ENCODE peak calls at places on chromosomes 1 and 21, in ten cellular contexts. One of them, this sample, is unnamed.

GRCh38 chr1:54275349-54275748 is 75.4 kb downstream of the MRPL37 start:
- DNase-seq in ovary: peak; percentile 77
- DNase-seq in GM12865: no peak
- DNase-seq in esophagus squamous epithelium: no peak
- DNase-seq in endothelial cell of umbilical vein: peak; percentile 45
- DNase-seq in endothelial cell: peak; percentile 55
- DNase-seq in natural killer cell: no peak
- DNase-seq in left ventricle myocardium inferior: peak; percentile 70
- DNase-seq in MCF 10A: peak; percentile 30
- DNase-seq in sigmoid colon: peak; percentile 91
- DNase-seq in this sample: no peak

GRCh38 chr1:115713906-115714305 is 54.6 kb downstream of the CASQ2 start:
- DNase-seq in ovary: no peak
- DNase-seq in GM12865: no peak
- DNase-seq in esophagus squamous epithelium: no peak
- DNase-seq in endothelial cell of umbilical vein: no peak
- DNase-seq in endothelial cell: no peak
- DNase-seq in natural killer cell: no peak
- DNase-seq in left ventricle myocardium inferior: no peak
- DNase-seq in MCF 10A: no peak
- DNase-seq in sigmoid colon: no peak
- DNase-seq in this sample: no peak

GRCh38 chr1:16628361-16629111 is 15.2 kb upstream of the NBPF1 start:
- DNase-seq in ovary: no peak
- DNase-seq in GM12865: no peak
- DNase-seq in esophagus squamous epithelium: no peak
- DNase-seq in endothelial cell of umbilical vein: no peak
- DNase-seq in endothelial cell: no peak
- DNase-seq in natural killer cell: no peak
- DNase-seq in left ventricle myocardium inferior: no peak
- DNase-seq in MCF 10A: no peak
- DNase-seq in sigmoid colon: peak; percentile 79
- DNase-seq in this sample: peak; percentile 56

GRCh38 chr1:159185121-159185520 is 13.7 kb downstream of the CADM3 start:
- DNase-seq in ovary: no peak
- DNase-seq in GM12865: no peak
- DNase-seq in esophagus squamous epithelium: no peak
- DNase-seq in endothelial cell of umbilical vein: no peak
- DNase-seq in endothelial cell: no peak
- DNase-seq in natural killer cell: no peak
- DNase-seq in left ventricle myocardium inferior: no peak
- DNase-seq in MCF 10A: peak; percentile 56
- DNase-seq in sigmoid colon: no peak
- DNase-seq in this sample: no peak

GRCh38 chr1:206808615-206809014 is 36.3 kb upstream of the IL10 start:
- DNase-seq in ovary: no peak
- DNase-seq in GM12865: peak; percentile 83
- DNase-seq in esophagus squamous epithelium: no peak
- DNase-seq in endothelial cell of umbilical vein: no peak
- DNase-seq in endothelial cell: peak; percentile 39
- DNase-seq in natural killer cell: no peak
- DNase-seq in left ventricle myocardium inferior: no peak
- DNase-seq in MCF 10A: peak; percentile 67
- DNase-seq in sigmoid colon: no peak
- DNase-seq in this sample: no peak

GRCh38 chr1:7302873-7303272 is 468.2 kb upstream of the VAMP3 start:
- DNase-seq in ovary: no peak
- DNase-seq in GM12865: no peak
- DNase-seq in esophagus squamous epithelium: no peak
- DNase-seq in endothelial cell of umbilical vein: no peak
- DNase-seq in endothelial cell: no peak
- DNase-seq in natural killer cell: no peak
- DNase-seq in left ventricle myocardium inferior: no peak
- DNase-seq in MCF 10A: no peak
- DNase-seq in sigmoid colon: no peak
- DNase-seq in this sample: no peak

GRCh38 chr1:178055093-178055492 is 38.8 kb upstream of the RASAL2 start:
- DNase-seq in ovary: no peak
- DNase-seq in GM12865: no peak
- DNase-seq in esophagus squamous epithelium: no peak
- DNase-seq in endothelial cell of umbilical vein: no peak
- DNase-seq in endothelial cell: peak; percentile 42
- DNase-seq in natural killer cell: no peak
- DNase-seq in left ventricle myocardium inferior: peak; percentile 43
- DNase-seq in MCF 10A: peak; percentile 86
- DNase-seq in sigmoid colon: no peak
- DNase-seq in this sample: no peak

GRCh38 chr1:28456078-28456477 is 49.8 kb upstream of the RCC1 start:
- DNase-seq in ovary: no peak
- DNase-seq in GM12865: peak; percentile 22
- DNase-seq in esophagus squamous epithelium: no peak
- DNase-seq in endothelial cell of umbilical vein: peak; percentile 92
- DNase-seq in endothelial cell: no peak
- DNase-seq in natural killer cell: no peak
- DNase-seq in left ventricle myocardium inferior: no peak
- DNase-seq in MCF 10A: peak; percentile 60
- DNase-seq in sigmoid colon: no peak
- DNase-seq in this sample: no peak

GRCh38 chr1:210830034-210831028 is 303.6 kb downstream of the KCNH1 start:
- DNase-seq in ovary: no peak
- DNase-seq in GM12865: no peak
- DNase-seq in esophagus squamous epithelium: no peak
- DNase-seq in endothelial cell of umbilical vein: no peak
- DNase-seq in endothelial cell: no peak
- DNase-seq in natural killer cell: no peak
- DNase-seq in left ventricle myocardium inferior: no peak
- DNase-seq in MCF 10A: no peak
- DNase-seq in sigmoid colon: no peak
- DNase-seq in this sample: no peak

GRCh38 chr1:29180497-29181412 is 945 bp downstream of the SRSF4 start:
- DNase-seq in ovary: no peak
- DNase-seq in GM12865: peak; percentile 47
- DNase-seq in esophagus squamous epithelium: no peak
- DNase-seq in endothelial cell of umbilical vein: no peak
- DNase-seq in endothelial cell: no peak
- DNase-seq in natural killer cell: no peak
- DNase-seq in left ventricle myocardium inferior: no peak
- DNase-seq in MCF 10A: no peak
- DNase-seq in sigmoid colon: no peak
- DNase-seq in this sample: no peak

GRCh38 chr1:95041491-95042165 is 31.1 kb downstream of the ALG14 start:
- DNase-seq in ovary: peak; percentile 77
- DNase-seq in GM12865: peak; percentile 55
- DNase-seq in esophagus squamous epithelium: no peak
- DNase-seq in endothelial cell of umbilical vein: peak; percentile 83
- DNase-seq in endothelial cell: peak; percentile 49
- DNase-seq in natural killer cell: no peak
- DNase-seq in left ventricle myocardium inferior: peak; percentile 17
- DNase-seq in MCF 10A: peak; percentile 79
- DNase-seq in sigmoid colon: peak; percentile 86
- DNase-seq in this sample: no peak
- TF ChIP-seq CTCF in ovary: peak; percentile 90
- TF ChIP-seq CTCF in GM12865: peak; percentile 42
- TF ChIP-seq CTCF in esophagus squamous epithelium: peak; percentile 79
- TF ChIP-seq CTCF in endothelial cell of umbilical vein: peak; percentile 72
- TF ChIP-seq CTCF in endothelial cell: peak; percentile 69
- TF ChIP-seq CTCF in natural killer cell: no peak
- TF ChIP-seq CTCF in left ventricle myocardium inferior: peak; percentile 92
- TF ChIP-seq CTCF in MCF 10A: peak; percentile 74
- TF ChIP-seq CTCF in sigmoid colon: peak; percentile 81
- TF ChIP-seq CTCF in this sample: no peak

GRCh38 chr1:1327291-1327690 is 2.7 kb downstream of the CPTP start:
- DNase-seq in ovary: no peak
- DNase-seq in GM12865: no peak
- DNase-seq in esophagus squamous epithelium: no peak
- DNase-seq in endothelial cell of umbilical vein: no peak
- DNase-seq in endothelial cell: no peak
- DNase-seq in natural killer cell: no peak
- DNase-seq in left ventricle myocardium inferior: no peak
- DNase-seq in MCF 10A: no peak
- DNase-seq in sigmoid colon: no peak
- DNase-seq in this sample: no peak
- TF ChIP-seq CTCF in ovary: no peak
- TF ChIP-seq CTCF in GM12865: no peak
- TF ChIP-seq CTCF in esophagus squamous epithelium: no peak
- TF ChIP-seq CTCF in endothelial cell of umbilical vein: no peak
- TF ChIP-seq CTCF in endothelial cell: no peak
- TF ChIP-seq CTCF in natural killer cell: no peak
- TF ChIP-seq CTCF in left ventricle myocardium inferior: no peak
- TF ChIP-seq CTCF in MCF 10A: no peak
- TF ChIP-seq CTCF in sigmoid colon: no peak
- TF ChIP-seq CTCF in this sample: no peak

GRCh38 chr1:41642922-41643321 is 158.4 kb upstream of the EDN2 start:
- DNase-seq in ovary: peak; percentile 0
- DNase-seq in GM12865: no peak
- DNase-seq in esophagus squamous epithelium: no peak
- DNase-seq in endothelial cell of umbilical vein: no peak
- DNase-seq in endothelial cell: no peak
- DNase-seq in natural killer cell: no peak
- DNase-seq in left ventricle myocardium inferior: no peak
- DNase-seq in MCF 10A: no peak
- DNase-seq in sigmoid colon: no peak
- DNase-seq in this sample: no peak
- TF ChIP-seq CTCF in ovary: no peak
- TF ChIP-seq CTCF in GM12865: peak; percentile 26
- TF ChIP-seq CTCF in esophagus squamous epithelium: no peak
- TF ChIP-seq CTCF in endothelial cell of umbilical vein: no peak
- TF ChIP-seq CTCF in endothelial cell: no peak
- TF ChIP-seq CTCF in natural killer cell: no peak
- TF ChIP-seq CTCF in left ventricle myocardium inferior: no peak
- TF ChIP-seq CTCF in MCF 10A: no peak
- TF ChIP-seq CTCF in sigmoid colon: no peak
- TF ChIP-seq CTCF in this sample: no peak

DNA sequence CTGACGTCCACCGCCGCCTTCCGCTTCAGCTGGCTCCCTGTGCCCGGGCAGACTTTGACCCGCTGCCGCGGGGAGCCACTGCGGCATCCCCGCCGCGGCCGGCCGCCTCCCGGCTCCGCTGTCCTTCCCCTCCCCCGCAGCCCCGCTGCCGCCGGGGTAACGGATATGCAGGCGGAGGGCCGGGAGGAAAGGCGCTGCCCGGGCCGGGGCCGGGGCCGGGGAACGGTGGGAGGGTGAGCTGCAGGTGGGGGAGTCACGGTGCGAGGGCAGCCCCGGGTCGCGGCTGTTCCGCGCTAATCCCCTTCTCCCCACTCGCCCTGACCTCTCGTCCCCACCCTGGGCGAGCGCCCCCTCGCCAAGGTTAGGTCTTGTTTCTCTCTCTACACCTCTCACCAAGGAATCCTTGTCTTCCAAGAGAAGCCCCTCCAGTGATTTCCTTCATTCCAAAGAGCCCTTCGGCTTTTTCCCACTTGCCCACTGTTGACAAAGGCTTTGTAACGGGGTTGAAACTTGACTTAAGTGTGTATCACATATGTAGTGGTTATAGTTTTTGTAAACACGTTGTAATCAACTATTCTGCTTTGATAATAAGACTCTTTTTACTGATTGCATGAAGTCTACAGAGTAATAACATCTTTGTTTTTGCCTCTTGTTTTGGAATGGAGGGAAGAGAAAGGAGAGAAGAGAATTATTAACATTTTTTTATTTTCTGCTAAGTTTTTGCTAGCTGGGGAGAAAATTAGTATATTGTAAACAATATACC is 685 bp downstream of the XPR1 start:
- DNase-seq in ovary: peak; percentile 64
- DNase-seq in GM12865: peak; percentile 64
- DNase-seq in esophagus squamous epithelium: no peak
- DNase-seq in endothelial cell of umbilical vein: peak; percentile 62
- DNase-seq in endothelial cell: peak; percentile 74
- DNase-seq in natural killer cell: peak; percentile 65
- DNase-seq in left ventricle myocardium inferior: peak; percentile 62
- DNase-seq in MCF 10A: peak; percentile 60
- DNase-seq in sigmoid colon: peak; percentile 81
- DNase-seq in this sample: no peak
- TF ChIP-seq CTCF in ovary: no peak
- TF ChIP-seq CTCF in GM12865: peak; percentile 24
- TF ChIP-seq CTCF in esophagus squamous epithelium: no peak
- TF ChIP-seq CTCF in endothelial cell of umbilical vein: peak; percentile 23
- TF ChIP-seq CTCF in endothelial cell: no peak
- TF ChIP-seq CTCF in natural killer cell: no peak
- TF ChIP-seq CTCF in left ventricle myocardium inferior: no peak
- TF ChIP-seq CTCF in MCF 10A: peak; percentile 13
- TF ChIP-seq CTCF in sigmoid colon: no peak
- TF ChIP-seq CTCF in this sample: no peak

GRCh38 chr1:201504179-201504631 is 2.7 kb downstream of the CSRP1 start:
- DNase-seq in ovary: no peak
- DNase-seq in GM12865: no peak
- DNase-seq in esophagus squamous epithelium: no peak
- DNase-seq in endothelial cell of umbilical vein: no peak
- DNase-seq in endothelial cell: no peak
- DNase-seq in natural killer cell: no peak
- DNase-seq in left ventricle myocardium inferior: no peak
- DNase-seq in MCF 10A: no peak
- DNase-seq in sigmoid colon: peak; percentile 15
- DNase-seq in this sample: no peak
- TF ChIP-seq CTCF in ovary: no peak
- TF ChIP-seq CTCF in GM12865: no peak
- TF ChIP-seq CTCF in esophagus squamous epithelium: no peak
- TF ChIP-seq CTCF in endothelial cell of umbilical vein: no peak
- TF ChIP-seq CTCF in endothelial cell: no peak
- TF ChIP-seq CTCF in natural killer cell: no peak
- TF ChIP-seq CTCF in left ventricle myocardium inferior: no peak
- TF ChIP-seq CTCF in MCF 10A: no peak
- TF ChIP-seq CTCF in sigmoid colon: no peak
- TF ChIP-seq CTCF in this sample: no peak

GRCh38 chr21:30942192-30942591 is 60.8 kb upstream of the KRTAP11-1 start:
- DNase-seq in ovary: no peak
- DNase-seq in GM12865: no peak
- DNase-seq in esophagus squamous epithelium: no peak
- DNase-seq in endothelial cell of umbilical vein: no peak
- DNase-seq in endothelial cell: no peak
- DNase-seq in natural killer cell: no peak
- DNase-seq in left ventricle myocardium inferior: no peak
- DNase-seq in MCF 10A: no peak
- DNase-seq in sigmoid colon: no peak
- DNase-seq in this sample: no peak
- TF ChIP-seq CTCF in ovary: no peak
- TF ChIP-seq CTCF in GM12865: no peak
- TF ChIP-seq CTCF in esophagus squamous epithelium: no peak
- TF ChIP-seq CTCF in endothelial cell of umbilical vein: no peak
- TF ChIP-seq CTCF in endothelial cell: no peak
- TF ChIP-seq CTCF in natural killer cell: no peak
- TF ChIP-seq CTCF in left ventricle myocardium inferior: no peak
- TF ChIP-seq CTCF in MCF 10A: no peak
- TF ChIP-seq CTCF in sigmoid colon: no peak
- TF ChIP-seq CTCF in this sample: no peak

DNA sequence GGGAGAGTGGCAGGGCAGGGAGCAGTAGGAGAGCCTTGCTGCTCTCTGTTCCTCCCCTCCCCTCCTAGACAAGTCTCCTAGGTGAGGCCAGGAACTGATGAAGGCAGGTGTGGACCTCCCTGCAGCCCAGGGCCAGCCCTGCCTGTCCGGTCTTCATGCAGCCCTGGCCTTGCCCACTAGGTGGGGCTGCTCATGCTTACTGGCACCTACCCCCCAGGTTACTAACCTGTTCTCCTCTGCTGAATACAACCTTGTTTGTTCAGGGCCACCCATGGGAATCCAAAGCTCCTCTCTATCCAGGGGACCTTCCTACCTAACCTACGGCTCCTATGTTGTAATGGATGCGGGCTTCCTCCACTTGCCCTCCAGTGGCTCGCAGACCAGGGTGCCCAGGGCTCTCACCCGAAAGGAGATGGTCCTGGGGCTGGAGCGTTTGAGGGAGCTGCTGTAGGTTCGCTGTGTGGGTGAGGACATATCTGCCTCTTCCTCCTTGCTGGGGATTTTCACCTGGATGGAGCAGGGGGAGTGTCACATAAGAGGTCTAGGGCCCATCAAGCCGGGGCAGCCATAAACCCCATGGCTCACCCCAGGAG is 7.9 kb upstream of the TNNT2 start:
- DNase-seq in ovary: no peak
- DNase-seq in GM12865: peak; percentile 69
- DNase-seq in esophagus squamous epithelium: no peak
- DNase-seq in endothelial cell of umbilical vein: peak; percentile 23
- DNase-seq in endothelial cell: peak; percentile 82
- DNase-seq in natural killer cell: peak; percentile 26
- DNase-seq in left ventricle myocardium inferior: no peak
- DNase-seq in MCF 10A: peak; percentile 80
- DNase-seq in sigmoid colon: no peak
- DNase-seq in this sample: no peak
- TF ChIP-seq CTCF in ovary: no peak
- TF ChIP-seq CTCF in GM12865: peak; percentile 93
- TF ChIP-seq CTCF in esophagus squamous epithelium: peak; percentile 68
- TF ChIP-seq CTCF in endothelial cell of umbilical vein: peak; percentile 92
- TF ChIP-seq CTCF in endothelial cell: peak; percentile 75
- TF ChIP-seq CTCF in natural killer cell: peak; percentile 41
- TF ChIP-seq CTCF in left ventricle myocardium inferior: peak; percentile 84
- TF ChIP-seq CTCF in MCF 10A: peak; percentile 99
- TF ChIP-seq CTCF in sigmoid colon: no peak
- TF ChIP-seq CTCF in this sample: peak; percentile 80

This sample was measured in CD14-positive monocyte.